ENCODE peak calls at places on chromosomes 5 and 9, in ten cellular contexts. X, K, O, E, Y, Q, G, N, J and V are unnamed samples. For H3K4me1, the result is how much of the 10 kb centered on the place peaks cover.

GRCh38 chr9:134287591-134288518 is 38.4 kb upstream of the RXRA start:
- DNase-seq in X (no peak), K (peak), O (no peak), J (no peak), E (no peak), Y (no peak), G (no peak), N (no peak), Q (no peak), V (no peak)

GRCh38 chr5:106399381-106399780 is 1271.4 kb downstream of the EFNA5 start:
- DNase-seq in O (peak), Y (no peak), E (no peak), Q (no peak), G (no peak), X (peak), K (no peak), J (no peak), N (peak), V (peak)

GRCh38 chr9:14749738-14750137 is 27.2 kb upstream of the CER1 start:
- DNase-seq in K (no peak), X (no peak), Y (no peak), J (no peak), Q (peak), G (no peak), E (no peak), O (no peak), N (no peak), V (no peak)

GRCh38 chr5:179802950-179803562 is 3.6 kb downstream of the MGAT4B start:
- DNase-seq in E (no peak), K (peak), O (no peak), Y (no peak), N (no peak), G (no peak), X (no peak), J (no peak), Q (no peak), V (no peak)

GRCh38 chr5:42985129-42986037 is 54.7 kb downstream of the ANXA2R start:
- DNase-seq in K (no peak), J (no peak), N (peak), E (no peak), X (peak), O (peak), G (no peak), Q (no peak), Y (no peak), V (peak)

GRCh38 chr9:105146677-105147076 is 97.8 kb upstream of the SLC44A1 start:
- DNase-seq in O (no peak), K (no peak), G (no peak), N (peak), Y (no peak), J (no peak), X (no peak), E (no peak), Q (no peak), V (no peak)

GRCh38 chr9:9729082-9729481 is 883.7 kb downstream of the PTPRD start:
- DNase-seq in J (no peak), E (no peak), X (no peak), G (no peak), K (no peak), N (no peak), Y (no peak), O (no peak), Q (no peak), V (no peak)

GRCh38 chr9:79670269-79670961 is 98.7 kb downstream of the TLE4 start:
- DNase-seq in X (no peak), O (peak), G (no peak), E (no peak), N (no peak), J (no peak), K (no peak), Q (no peak), Y (no peak), V (no peak)

GRCh38 chr9:100346836-100347235 is 5.9 kb downstream of the TEX10 start:
- DNase-seq in Q (no peak), E (no peak), N (no peak), J (no peak), Y (no peak), O (peak), G (no peak), X (peak), K (no peak), V (peak)

GRCh38 chr9:129709471-129710460 is 43.1 kb downstream of the PTGES start:
- DNase-seq in G (no peak), E (no peak), Q (no peak), J (no peak), K (no peak), N (no peak), O (no peak), X (no peak), Y (no peak), V (no peak)

GRCh38 chr5:38396766-38397165 is 138.4 kb downstream of the EGFLAM start:
- DNase-seq in X (no peak), Q (no peak), Y (peak), G (no peak), J (no peak), E (no peak), O (no peak), N (no peak), K (no peak), V (no peak)

GRCh38 chr5:139494832-139495231 is 12.3 kb upstream of the STING1 start:
- DNase-seq in E (no peak), O (peak), Y (no peak), X (no peak), K (no peak), J (no peak), N (peak), G (no peak), Q (no peak), V (peak)

GRCh38 chr9:6428940-6429889 is 16.2 kb downstream of the UHRF2 start:
- DNase-seq in Y (no peak), X (no peak), J (no peak), G (no peak), Q (no peak), K (no peak), N (peak), O (no peak), E (no peak), V (no peak)

GRCh38 chr9:127876764-127877562 is 512 bp downstream of the AK1 start:
- DNase-seq in Q (no peak), E (no peak), Y (no peak), J (no peak), O (no peak), X (no peak), G (peak), K (peak), N (peak), V (no peak)

GRCh38 chr5:60685028-60685427 is 14.9 kb downstream of the DEPDC1B start:
- DNase-seq in J (no peak), X (no peak), G (no peak), O (no peak), Q (no peak), Y (no peak), K (no peak), N (no peak), E (no peak), V (no peak)

GRCh38 chr5:149841844-149842793 is 102.5 kb downstream of the PDE6A start:
- DNase-seq in J (no peak), N (no peak), X (no peak), O (no peak), K (no peak), Y (no peak), Q (no peak), E (no peak), G (no peak), V (no peak)

GRCh38 chr5:103433216-103433615 is 129.4 kb downstream of the NUDT12 start:
- DNase-seq in Y (no peak), O (peak), Q (no peak), X (no peak), J (no peak), G (no peak), E (no peak), N (no peak), K (no peak), V (peak)

GRCh38 chr5:98468188-98468869 is 305.1 kb upstream of the RGMB start:
- DNase-seq in O (peak), G (no peak), N (peak), J (no peak), Q (no peak), Y (no peak), E (no peak), X (peak), K (no peak), V (peak)

GRCh38 chr5:83488821-83489220 is 17.3 kb downstream of the VCAN start:
- DNase-seq in G (no peak), K (no peak), E (no peak), Y (no peak), X (peak), Q (no peak), J (no peak), N (peak), O (peak), V (no peak)

GRCh38 chr9:107224252-107224651 is 58.8 kb upstream of the RAD23B start:
- DNase-seq in O (no peak), Q (no peak), E (no peak), J (no peak), G (no peak), X (peak), K (no peak), N (no peak), Y (no peak), V (no peak)

DNA sequence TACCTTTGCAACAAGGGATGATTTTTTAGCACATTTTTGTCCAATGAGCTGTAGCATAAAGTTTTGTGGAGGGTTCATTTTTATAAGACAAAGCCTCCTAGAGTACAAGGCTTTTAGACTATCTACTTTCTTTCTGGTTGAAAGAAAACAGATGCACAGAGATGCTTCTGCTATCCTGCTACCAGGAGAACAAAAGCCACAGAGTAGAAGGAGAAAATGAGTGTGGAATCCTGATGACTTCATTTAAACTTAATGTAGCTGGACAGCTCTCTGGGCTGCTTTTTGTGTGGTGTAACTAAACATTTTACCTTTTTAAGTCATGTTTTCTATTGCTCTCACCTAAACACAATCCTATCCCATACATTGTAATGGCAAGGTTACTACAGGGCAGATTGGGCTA is 1009.4 kb downstream of the TLE1 start:
- DNase-seq in K (no peak), N (no peak), Y (no peak), O (no peak), X (no peak), E (no peak), J (no peak), G (no peak), Q (no peak), V (no peak)
- H3K4me1 ChIP-seq in K (under half), N (under half), Y (under half), O (under half), X (under half), E (under half), J (under half), G (under half), Q (under half), V (under half)

GRCh38 chr5:53318303-53318702 is 162.1 kb upstream of the FST start:
- DNase-seq in X (no peak), G (no peak), Y (no peak), N (no peak), J (no peak), K (no peak), Q (no peak), O (no peak), E (peak), V (no peak)

GRCh38 chr5:53322257-53322656 is 158.2 kb upstream of the FST start:
- DNase-seq in O (peak), J (no peak), K (no peak), Q (no peak), G (no peak), E (no peak), Y (no peak), N (no peak), X (no peak), V (peak)

GRCh38 chr5:53321073-53321472 is 159.4 kb upstream of the FST start:
- DNase-seq in Q (no peak), O (no peak), X (no peak), G (no peak), Y (no peak), N (no peak), K (no peak), E (no peak), J (no peak), V (peak)

GRCh38 chr5:53321721-53322120 is 158.7 kb upstream of the FST start:
- DNase-seq in G (no peak), J (no peak), Y (no peak), O (no peak), K (no peak), Q (no peak), N (no peak), X (no peak), E (no peak), V (no peak)

GRCh38 chr5:53319306-53319705 is 161.1 kb upstream of the FST start:
- DNase-seq in X (no peak), N (no peak), O (no peak), E (no peak), Q (no peak), J (no peak), G (no peak), K (no peak), Y (no peak), V (no peak)
- H3K4me1 ChIP-seq in X (under half), N (under half), O (under half), E (under half), Q (under half), J (under half), G (under half), K (under half), Y (under half), V (under half)

DNA sequence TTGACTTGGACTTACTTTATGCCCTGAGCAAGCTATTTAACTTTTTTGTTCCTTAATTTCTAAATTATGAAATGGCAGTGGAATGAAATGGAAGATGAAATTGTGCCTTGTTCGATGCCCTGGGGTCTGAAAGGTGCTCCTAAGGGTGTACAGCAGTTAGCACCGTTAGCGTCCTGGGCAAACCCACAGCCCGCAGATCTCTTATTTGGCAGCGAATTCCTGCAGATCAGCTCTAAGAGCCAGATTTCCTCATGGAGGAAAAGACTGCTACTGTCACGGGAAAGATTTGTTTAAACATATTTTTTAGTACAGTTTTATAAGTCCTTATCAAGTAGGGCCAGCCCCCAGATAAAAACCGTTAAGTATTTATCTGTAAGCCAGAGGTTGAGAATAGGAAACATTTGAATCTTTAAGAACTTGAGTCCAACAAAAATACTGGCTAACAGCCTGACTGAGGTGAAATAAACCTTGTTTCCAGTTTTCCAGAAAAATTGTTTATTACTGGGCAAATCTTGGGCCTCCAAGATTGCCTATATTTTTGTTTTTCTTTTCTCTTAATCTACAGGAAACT is 216.5 kb upstream of the DMRT1 start:
- DNase-seq in K (no peak), E (no peak), Y (no peak), Q (no peak), N (no peak), J (no peak), G (no peak), O (no peak), X (no peak), V (no peak)
- H3K4me1 ChIP-seq in K (under half), E (under half), Y (under half), Q (under half), N (under half), J (under half), G (under half), O (under half), X (under half), V (under half)

GRCh38 chr5:123119334-123119986 is 30.4 kb downstream of the PRDM6 start:
- DNase-seq in K (no peak), Q (no peak), Y (peak), O (peak), E (no peak), X (peak), J (no peak), N (peak), G (peak), V (peak)
- H3K4me1 ChIP-seq in K (under half), Q (under half), Y (under half), O (under half), E (under half), X (under half), J (under half), N (under half), G (half or more), V (under half)

GRCh38 chr9:93059097-93059959 is 827 bp downstream of the SUSD3 start:
- DNase-seq in G (no peak), N (no peak), O (no peak), E (no peak), X (no peak), Y (no peak), Q (peak), K (no peak), J (no peak), V (no peak)
- H3K4me1 ChIP-seq in G (under half), N (under half), O (under half), E (under half), X (under half), Y (under half), Q (half or more), K (under half), J (half or more), V (under half)

GRCh38 chr9:21331676-21332402 is 3.4 kb downstream of the KLHL9 start:
- DNase-seq in N (no peak), J (no peak), K (no peak), G (no peak), O (peak), Q (no peak), X (no peak), E (no peak), Y (no peak), V (no peak)

GRCh38 chr9:21324040-21324439 is 11.2 kb downstream of the KLHL9 start:
- DNase-seq in J (no peak), E (no peak), N (no peak), X (no peak), O (no peak), Y (peak), G (no peak), K (no peak), Q (no peak), V (no peak)

GRCh38 chr9:21323091-21323490 is 12.1 kb downstream of the KLHL9 start:
- DNase-seq in X (no peak), G (no peak), E (no peak), N (no peak), Q (no peak), O (no peak), J (no peak), K (no peak), Y (no peak), V (no peak)

GRCh38 chr9:21326526-21327139 is 8.6 kb downstream of the KLHL9 start:
- DNase-seq in E (no peak), N (peak), X (peak), Q (peak), G (no peak), Y (no peak), K (no peak), O (peak), J (no peak), V (peak)
- H3K4me1 ChIP-seq in E (under half), N (under half), X (under half), Q (under half), G (under half), Y (under half), K (under half), O (under half), J (under half), V (under half)

DNA sequence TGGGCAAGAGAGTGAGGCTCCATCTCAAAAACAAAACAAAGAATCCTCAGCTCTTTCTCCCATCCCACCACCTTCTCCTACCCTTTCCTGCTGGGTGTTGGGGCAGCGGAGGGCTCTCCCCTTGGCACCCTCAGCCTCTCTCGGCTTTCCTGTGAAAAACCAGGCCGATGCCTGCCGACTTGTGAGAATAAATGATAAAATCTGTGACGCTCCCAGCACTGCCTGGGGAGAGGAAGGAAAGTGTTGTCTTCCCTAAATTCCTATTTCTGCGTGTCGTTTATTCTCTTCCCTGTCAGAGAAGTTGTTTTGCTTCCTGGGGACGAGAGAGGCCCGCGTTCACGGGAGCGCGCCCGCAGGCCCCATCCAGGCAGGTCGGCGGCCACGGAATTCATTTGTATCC is 19.7 kb downstream of the NEK6 start:
- DNase-seq in X (no peak), Y (no peak), O (no peak), G (no peak), Q (no peak), E (no peak), N (no peak), K (no peak), J (no peak), V (no peak)
- H3K4me1 ChIP-seq in X (under half), Y (under half), O (half or more), G (under half), Q (under half), E (under half), N (half or more), K (under half), J (under half), V (half or more)

DNA sequence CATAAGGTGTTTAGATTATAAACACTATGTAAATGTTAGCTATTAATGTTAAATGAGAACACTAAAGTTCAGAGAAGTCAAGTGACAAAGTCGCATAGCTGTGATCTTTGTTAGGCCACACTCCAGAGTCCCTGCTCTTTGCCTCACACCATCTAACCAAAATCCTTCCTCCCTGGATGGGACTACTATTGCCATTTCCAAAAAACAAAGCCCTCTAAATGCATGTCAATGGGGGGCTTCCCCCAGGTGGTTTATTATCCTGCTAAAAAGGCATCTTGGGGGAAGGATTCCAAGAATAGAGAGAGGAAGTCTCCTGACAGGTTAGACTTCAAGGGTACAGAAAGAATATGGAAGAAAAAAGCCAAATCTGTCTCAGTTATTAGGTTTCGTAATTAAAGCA is 10.4 kb downstream of the NR6A1 start:
- DNase-seq in E (no peak), O (no peak), N (no peak), X (no peak), G (no peak), K (no peak), J (no peak), Y (no peak), Q (no peak), V (no peak)
- H3K4me1 ChIP-seq in E (under half), O (under half), N (under half), X (under half), G (under half), K (under half), J (under half), Y (under half), Q (under half), V (under half)

DNA sequence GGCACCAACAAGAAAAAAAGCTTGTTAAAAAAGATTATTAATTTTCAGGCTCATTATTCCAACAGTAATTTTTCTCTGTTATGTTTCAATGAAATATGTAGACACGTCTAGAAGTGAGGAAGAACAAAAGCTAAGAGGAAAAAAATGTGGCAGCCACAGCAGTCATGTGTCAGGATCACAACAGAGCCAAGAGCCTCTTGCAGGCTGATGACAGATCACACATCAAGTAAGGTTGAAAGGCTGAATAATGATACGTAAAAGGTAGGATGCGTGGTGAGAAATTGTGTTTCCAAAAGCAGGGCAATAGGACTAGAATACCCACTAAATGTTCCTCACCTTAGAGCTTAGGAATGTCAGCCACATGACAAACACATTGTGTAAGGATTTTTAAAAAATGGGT is 124.8 kb downstream of the HTR1A start:
- DNase-seq in G (no peak), Y (no peak), J (no peak), O (no peak), E (no peak), Q (no peak), K (no peak), X (no peak), N (no peak), V (no peak)
- H3K4me1 ChIP-seq in G (under half), Y (under half), J (under half), O (under half), E (under half), Q (under half), K (under half), X (under half), N (under half), V (under half)